ENCODE peak calls at places on chromosome 15, in seven cellular contexts. N is H9, Z is IMR-90, H is mesenchymal stem cell, P is H1, F is neuronal stem cell, Q is trophoblast cell. G is an unnamed sample.

GRCh38 chr15:100114526-100114925 is 227.2 kb downstream of the ADAMTS17 start:
- DNase-seq in N (no peak), H (peak), F (peak), P (no peak), Z (peak), Q (no peak), G (peak)

GRCh38 chr15:97654677-97655076 is 305.8 kb upstream of the ARRDC4 start:
- DNase-seq in F (no peak), H (no peak), Q (no peak), P (no peak), Z (no peak), N (no peak), G (no peak)

GRCh38 chr15:49813615-49814014 is 192.8 kb downstream of the DTWD1 start:
- DNase-seq in N (no peak), Q (no peak), F (no peak), P (no peak), H (peak), Z (no peak), G (no peak)

GRCh38 chr15:69758291-69758771 is 305.7 kb downstream of the RPLP1 start:
- DNase-seq in N (no peak), H (peak), F (no peak), Z (peak), Q (peak), P (no peak), G (no peak)

GRCh38 chr15:68435966-68436365 is 4.0 kb upstream of the ITGA11 start:
- DNase-seq in Q (no peak), P (no peak), N (peak), H (no peak), Z (no peak), F (no peak), G (no peak)

GRCh38 chr15:43232289-43232874 is 11.6 kb upstream of the EPB42 start:
- DNase-seq in Q (peak), H (peak), Z (no peak), F (no peak), P (no peak), N (no peak), G (no peak)

GRCh38 chr15:53512029-53512428 is 247.4 kb downstream of the WDR72 start:
- DNase-seq in F (no peak), N (no peak), Q (no peak), P (no peak), H (no peak), Z (no peak), G (peak)

GRCh38 chr15:78070049-78070698 is 7.3 kb downstream of the TBC1D2B start:
- DNase-seq in P (no peak), N (no peak), H (peak), Q (no peak), F (no peak), Z (no peak), G (no peak)

GRCh38 chr15:53759333-53759975 is at the start of gene WDR72:
- DNase-seq in Z (no peak), P (no peak), Q (no peak), H (no peak), N (peak), F (peak), G (peak)

GRCh38 chr15:62752687-62753517 is 289.6 kb upstream of the TPM1 start:
- DNase-seq in Z (peak), Q (no peak), P (no peak), F (no peak), N (no peak), H (no peak), G (no peak)

GRCh38 chr15:74543583-74543982 is 2.6 kb downstream of the ARID3B start:
- DNase-seq in F (no peak), N (no peak), H (no peak), Z (no peak), Q (no peak), P (no peak), G (no peak)

GRCh38 chr15:35921051-35921450 is 375.1 kb upstream of the DPH6 start:
- DNase-seq in P (no peak), F (no peak), H (no peak), N (no peak), Z (no peak), Q (no peak), G (no peak)

GRCh38 chr15:101411588-101411987 is 77.9 kb downstream of the PCSK6 start:
- DNase-seq in Q (no peak), Z (no peak), N (peak), P (no peak), H (no peak), F (no peak), G (no peak)

GRCh38 chr15:101407966-101408775 is 81.3 kb downstream of the PCSK6 start:
- DNase-seq in N (no peak), H (no peak), F (no peak), Q (no peak), Z (no peak), P (no peak), G (no peak)

GRCh38 chr15:101411085-101411484 is 78.4 kb downstream of the PCSK6 start:
- DNase-seq in H (no peak), Q (no peak), N (peak), P (no peak), F (no peak), Z (no peak), G (no peak)

GRCh38 chr15:101410612-101411011 is 78.9 kb downstream of the PCSK6 start:
- DNase-seq in N (no peak), P (no peak), F (no peak), Q (no peak), H (no peak), Z (no peak), G (no peak)

DNA sequence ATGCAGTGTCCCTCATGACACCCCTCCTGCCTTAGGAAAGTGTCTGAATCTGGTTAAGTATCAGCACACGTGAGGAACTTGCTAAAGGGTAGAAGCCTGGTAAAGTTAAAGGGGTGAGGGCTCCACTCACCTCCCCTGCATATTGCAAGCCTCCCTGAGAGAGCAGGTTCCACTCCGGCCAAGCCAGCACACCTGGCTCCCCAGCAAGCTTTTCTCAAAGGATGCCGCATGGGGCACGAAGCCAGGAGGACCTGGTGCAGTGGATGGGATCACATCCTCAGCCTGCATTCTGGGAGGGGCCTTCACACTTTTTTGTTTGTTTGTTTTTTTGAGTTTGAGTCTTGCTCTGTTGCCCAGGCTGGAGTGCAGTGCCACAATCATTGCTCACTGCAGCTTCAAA is 79.9 kb downstream of the PCSK6 start:
- DNase-seq in Z (no peak), F (no peak), H (no peak), N (no peak), Q (no peak), P (no peak), G (no peak)
- H4K8ac ChIP-seq in Z (no peak), F (no peak), H (no peak), N (no peak), Q (no peak), P (no peak), G (no peak)

GRCh38 chr15:40567111-40567510 is 2.0 kb upstream of the RPUSD2 start:
- DNase-seq in Z (no peak), F (no peak), N (peak), Q (no peak), P (no peak), H (peak), G (peak)
- H4K8ac ChIP-seq in Z (peak), F (no peak), N (no peak), Q (no peak), P (no peak), H (no peak), G (no peak)

GRCh38 chr15:57172925-57173324 is 203.4 kb upstream of the CGNL1 start:
- DNase-seq in Q (no peak), N (no peak), Z (peak), P (no peak), H (no peak), F (no peak), G (no peak)
- H4K8ac ChIP-seq in Q (no peak), N (no peak), Z (peak), P (no peak), H (no peak), F (no peak), G (no peak)

GRCh38 chr15:77064118-77064517 is 6.8 kb downstream of the TSPAN3 start:
- DNase-seq in N (no peak), Q (no peak), Z (no peak), F (no peak), H (no peak), P (no peak), G (no peak)
- H4K8ac ChIP-seq in N (no peak), Q (no peak), Z (no peak), F (no peak), H (no peak), P (no peak), G (no peak)

DNA sequence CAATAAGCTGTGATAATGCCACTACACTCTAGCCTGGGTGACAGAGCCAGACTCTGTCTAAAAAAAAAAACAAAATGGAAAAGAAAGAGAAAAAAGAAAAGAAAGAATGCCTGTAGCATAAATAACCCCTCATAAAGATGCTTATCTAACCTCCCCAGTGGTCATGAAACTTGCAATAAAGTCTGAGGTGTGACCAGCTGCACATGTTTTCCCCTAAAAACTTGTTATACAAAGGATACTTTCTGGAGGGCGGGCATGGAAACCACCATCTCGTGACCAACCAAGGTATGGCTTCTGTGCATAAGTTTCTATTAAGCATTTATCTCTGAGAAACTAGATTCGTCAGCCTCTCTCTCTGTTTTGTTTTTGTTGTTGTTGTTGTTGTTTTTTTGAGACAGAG is 21.8 kb downstream of the CCDC32 start:
- DNase-seq in H (no peak), F (no peak), Q (no peak), P (no peak), Z (no peak), N (no peak), G (no peak)
- H4K8ac ChIP-seq in H (no peak), F (no peak), Q (no peak), P (no peak), Z (no peak), N (no peak), G (no peak)

GRCh38 chr15:99096894-99097426 is 7.9 kb upstream of the SYNM start:
- DNase-seq in F (no peak), P (no peak), Z (no peak), H (no peak), Q (no peak), N (no peak), G (no peak)
- H4K8ac ChIP-seq in F (no peak), P (no peak), Z (no peak), H (no peak), Q (no peak), N (no peak), G (no peak)